ENCODE peak calls at places on chromosome 16, in four cellular contexts. One of them, this sample, is unnamed.

GRCh38 chr16:3950343-3951193 is 70.1 kb upstream of the CREBBP start:
- DNase-seq in trophoblast cell: no peak
- DNase-seq in activated CD4-positive, alpha-beta T cell treated with anti-CD3 and anti-CD28 coated beads, Interleukin-2, amount 10 ng/mL, durations not matched to agents 7 days and 5 days: no peak
- DNase-seq in stimulated activated CD4-positive, alpha-beta T cell treated with anti-CD3 and anti-CD28 coated beads, Interleukin-15, amount 100 ng/mL, for 24 hours: no peak
- DNase-seq in this sample: no peak

GRCh38 chr16:48620445-48620844 is 10.5 kb upstream of the N4BP1 start:
- DNase-seq in activated CD4-positive, alpha-beta T cell treated with anti-CD3 and anti-CD28 coated beads, Interleukin-2, amount 10 ng/mL, durations not matched to agents 7 days and 5 days: no peak
- DNase-seq in stimulated activated CD4-positive, alpha-beta T cell treated with anti-CD3 and anti-CD28 coated beads, Interleukin-15, amount 100 ng/mL, for 24 hours: no peak
- DNase-seq in trophoblast cell: no peak
- DNase-seq in this sample: no peak

GRCh38 chr16:53968454-53968853 is 264.5 kb downstream of the FTO start:
- DNase-seq in activated CD4-positive, alpha-beta T cell treated with anti-CD3 and anti-CD28 coated beads, Interleukin-2, amount 10 ng/mL, durations not matched to agents 7 days and 5 days: no peak
- DNase-seq in stimulated activated CD4-positive, alpha-beta T cell treated with anti-CD3 and anti-CD28 coated beads, Interleukin-15, amount 100 ng/mL, for 24 hours: no peak
- DNase-seq in trophoblast cell: no peak
- DNase-seq in this sample: no peak

GRCh38 chr16:3577302-3577752 is at the start of gene NLRC3:
- DNase-seq in activated CD4-positive, alpha-beta T cell treated with anti-CD3 and anti-CD28 coated beads, Interleukin-2, amount 10 ng/mL, durations not matched to agents 7 days and 5 days: peak
- DNase-seq in stimulated activated CD4-positive, alpha-beta T cell treated with anti-CD3 and anti-CD28 coated beads, Interleukin-15, amount 100 ng/mL, for 24 hours: peak
- DNase-seq in trophoblast cell: no peak
- DNase-seq in this sample: peak

GRCh38 chr16:21554795-21555585 is 44.4 kb upstream of the METTL9 start:
- DNase-seq in trophoblast cell: peak
- DNase-seq in activated CD4-positive, alpha-beta T cell treated with anti-CD3 and anti-CD28 coated beads, Interleukin-2, amount 10 ng/mL, durations not matched to agents 7 days and 5 days: peak
- DNase-seq in stimulated activated CD4-positive, alpha-beta T cell treated with anti-CD3 and anti-CD28 coated beads, Interleukin-15, amount 100 ng/mL, for 24 hours: peak
- DNase-seq in this sample: peak

GRCh38 chr16:2790631-2791030 is 3.3 kb upstream of the PRSS33 start:
- DNase-seq in activated CD4-positive, alpha-beta T cell treated with anti-CD3 and anti-CD28 coated beads, Interleukin-2, amount 10 ng/mL, durations not matched to agents 7 days and 5 days: no peak
- DNase-seq in stimulated activated CD4-positive, alpha-beta T cell treated with anti-CD3 and anti-CD28 coated beads, Interleukin-15, amount 100 ng/mL, for 24 hours: no peak
- DNase-seq in trophoblast cell: no peak
- DNase-seq in this sample: no peak

GRCh38 chr16:4324479-4324868 is 8.6 kb downstream of the GLIS2 start:
- DNase-seq in trophoblast cell: no peak
- DNase-seq in activated CD4-positive, alpha-beta T cell treated with anti-CD3 and anti-CD28 coated beads, Interleukin-2, amount 10 ng/mL, durations not matched to agents 7 days and 5 days: no peak
- DNase-seq in stimulated activated CD4-positive, alpha-beta T cell treated with anti-CD3 and anti-CD28 coated beads, Interleukin-15, amount 100 ng/mL, for 24 hours: no peak
- DNase-seq in this sample: no peak

GRCh38 chr16:73058221-73058615 is 10.3 kb upstream of the ZFHX3 start:
- DNase-seq in trophoblast cell: peak
- DNase-seq in stimulated activated CD4-positive, alpha-beta T cell treated with anti-CD3 and anti-CD28 coated beads, Interleukin-15, amount 100 ng/mL, for 24 hours: peak
- DNase-seq in activated CD4-positive, alpha-beta T cell treated with anti-CD3 and anti-CD28 coated beads, Interleukin-2, amount 10 ng/mL, durations not matched to agents 7 days and 5 days: peak
- DNase-seq in this sample: peak

GRCh38 chr16:78196527-78196926 is 97.1 kb downstream of the WWOX start:
- DNase-seq in activated CD4-positive, alpha-beta T cell treated with anti-CD3 and anti-CD28 coated beads, Interleukin-2, amount 10 ng/mL, durations not matched to agents 7 days and 5 days: no peak
- DNase-seq in stimulated activated CD4-positive, alpha-beta T cell treated with anti-CD3 and anti-CD28 coated beads, Interleukin-15, amount 100 ng/mL, for 24 hours: no peak
- DNase-seq in trophoblast cell: no peak
- DNase-seq in this sample: no peak

GRCh38 chr16:3152273-3153076 is 17.6 kb downstream of the ZNF213 start:
- DNase-seq in activated CD4-positive, alpha-beta T cell treated with anti-CD3 and anti-CD28 coated beads, Interleukin-2, amount 10 ng/mL, durations not matched to agents 7 days and 5 days: peak
- DNase-seq in stimulated activated CD4-positive, alpha-beta T cell treated with anti-CD3 and anti-CD28 coated beads, Interleukin-15, amount 100 ng/mL, for 24 hours: peak
- DNase-seq in trophoblast cell: peak
- DNase-seq in this sample: peak

GRCh38 chr16:27402964-27403600 is 1.1 kb downstream of the IL21R start:
- DNase-seq in stimulated activated CD4-positive, alpha-beta T cell treated with anti-CD3 and anti-CD28 coated beads, Interleukin-15, amount 100 ng/mL, for 24 hours: peak
- DNase-seq in trophoblast cell: no peak
- DNase-seq in activated CD4-positive, alpha-beta T cell treated with anti-CD3 and anti-CD28 coated beads, Interleukin-2, amount 10 ng/mL, durations not matched to agents 7 days and 5 days: peak
- DNase-seq in this sample: peak

GRCh38 chr16:87635541-87636049 is 33.3 kb downstream of the JPH3 start:
- DNase-seq in stimulated activated CD4-positive, alpha-beta T cell treated with anti-CD3 and anti-CD28 coated beads, Interleukin-15, amount 100 ng/mL, for 24 hours: peak
- DNase-seq in trophoblast cell: peak
- DNase-seq in activated CD4-positive, alpha-beta T cell treated with anti-CD3 and anti-CD28 coated beads, Interleukin-2, amount 10 ng/mL, durations not matched to agents 7 days and 5 days: peak
- DNase-seq in this sample: peak

GRCh38 chr16:67241008-67241900 is 6.0 kb downstream of the FHOD1 start:
- DNase-seq in stimulated activated CD4-positive, alpha-beta T cell treated with anti-CD3 and anti-CD28 coated beads, Interleukin-15, amount 100 ng/mL, for 24 hours: no peak
- DNase-seq in trophoblast cell: peak
- DNase-seq in activated CD4-positive, alpha-beta T cell treated with anti-CD3 and anti-CD28 coated beads, Interleukin-2, amount 10 ng/mL, durations not matched to agents 7 days and 5 days: no peak
- DNase-seq in this sample: no peak

GRCh38 chr16:23286131-23286532 is 16.0 kb upstream of the SCNN1B start:
- DNase-seq in trophoblast cell: peak
- DNase-seq in stimulated activated CD4-positive, alpha-beta T cell treated with anti-CD3 and anti-CD28 coated beads, Interleukin-15, amount 100 ng/mL, for 24 hours: no peak
- DNase-seq in activated CD4-positive, alpha-beta T cell treated with anti-CD3 and anti-CD28 coated beads, Interleukin-2, amount 10 ng/mL, durations not matched to agents 7 days and 5 days: no peak
- DNase-seq in this sample: no peak

GRCh38 chr16:88286301-88286923 is 96.3 kb upstream of the ZNF469 start:
- DNase-seq in stimulated activated CD4-positive, alpha-beta T cell treated with anti-CD3 and anti-CD28 coated beads, Interleukin-15, amount 100 ng/mL, for 24 hours: no peak
- DNase-seq in activated CD4-positive, alpha-beta T cell treated with anti-CD3 and anti-CD28 coated beads, Interleukin-2, amount 10 ng/mL, durations not matched to agents 7 days and 5 days: no peak
- DNase-seq in trophoblast cell: no peak
- DNase-seq in this sample: no peak

GRCh38 chr16:11254913-11255736 is 879 bp downstream of the SOCS1 start:
- DNase-seq in trophoblast cell: peak
- DNase-seq in activated CD4-positive, alpha-beta T cell treated with anti-CD3 and anti-CD28 coated beads, Interleukin-2, amount 10 ng/mL, durations not matched to agents 7 days and 5 days: peak
- DNase-seq in stimulated activated CD4-positive, alpha-beta T cell treated with anti-CD3 and anti-CD28 coated beads, Interleukin-15, amount 100 ng/mL, for 24 hours: peak
- DNase-seq in this sample: peak

GRCh38 chr16:88854306-88855111 is 2.2 kb downstream of the GALNS start:
- DNase-seq in activated CD4-positive, alpha-beta T cell treated with anti-CD3 and anti-CD28 coated beads, Interleukin-2, amount 10 ng/mL, durations not matched to agents 7 days and 5 days: peak
- DNase-seq in trophoblast cell: peak
- DNase-seq in stimulated activated CD4-positive, alpha-beta T cell treated with anti-CD3 and anti-CD28 coated beads, Interleukin-15, amount 100 ng/mL, for 24 hours: no peak
- DNase-seq in this sample: peak

GRCh38 chr16:20041924-20042596 is 31.6 kb downstream of the GPR139 start:
- DNase-seq in trophoblast cell: no peak
- DNase-seq in activated CD4-positive, alpha-beta T cell treated with anti-CD3 and anti-CD28 coated beads, Interleukin-2, amount 10 ng/mL, durations not matched to agents 7 days and 5 days: no peak
- DNase-seq in stimulated activated CD4-positive, alpha-beta T cell treated with anti-CD3 and anti-CD28 coated beads, Interleukin-15, amount 100 ng/mL, for 24 hours: no peak
- DNase-seq in this sample: no peak

GRCh38 chr16:85911531-85911930 is 12.6 kb downstream of the IRF8 start:
- DNase-seq in activated CD4-positive, alpha-beta T cell treated with anti-CD3 and anti-CD28 coated beads, Interleukin-2, amount 10 ng/mL, durations not matched to agents 7 days and 5 days: no peak
- DNase-seq in stimulated activated CD4-positive, alpha-beta T cell treated with anti-CD3 and anti-CD28 coated beads, Interleukin-15, amount 100 ng/mL, for 24 hours: no peak
- DNase-seq in trophoblast cell: no peak
- DNase-seq in this sample: no peak

GRCh38 chr16:22402191-22402590 is 27.8 kb upstream of the CDR2 start:
- DNase-seq in trophoblast cell: no peak
- DNase-seq in activated CD4-positive, alpha-beta T cell treated with anti-CD3 and anti-CD28 coated beads, Interleukin-2, amount 10 ng/mL, durations not matched to agents 7 days and 5 days: no peak
- DNase-seq in stimulated activated CD4-positive, alpha-beta T cell treated with anti-CD3 and anti-CD28 coated beads, Interleukin-15, amount 100 ng/mL, for 24 hours: no peak
- DNase-seq in this sample: no peak

GRCh38 chr16:9836118-9836736 is 346.0 kb downstream of the GRIN2A start:
- DNase-seq in activated CD4-positive, alpha-beta T cell treated with anti-CD3 and anti-CD28 coated beads, Interleukin-2, amount 10 ng/mL, durations not matched to agents 7 days and 5 days: peak
- DNase-seq in trophoblast cell: peak
- DNase-seq in stimulated activated CD4-positive, alpha-beta T cell treated with anti-CD3 and anti-CD28 coated beads, Interleukin-15, amount 100 ng/mL, for 24 hours: no peak
- DNase-seq in this sample: peak

GRCh38 chr16:70391881-70392481 is 45.3 kb downstream of the DDX19A start:
- DNase-seq in activated CD4-positive, alpha-beta T cell treated with anti-CD3 and anti-CD28 coated beads, Interleukin-2, amount 10 ng/mL, durations not matched to agents 7 days and 5 days: no peak
- DNase-seq in trophoblast cell: no peak
- DNase-seq in stimulated activated CD4-positive, alpha-beta T cell treated with anti-CD3 and anti-CD28 coated beads, Interleukin-15, amount 100 ng/mL, for 24 hours: no peak
- DNase-seq in this sample: no peak

GRCh38 chr16:67277999-67278772 is 1.1 kb upstream of the PLEKHG4 start:
- DNase-seq in trophoblast cell: no peak
- DNase-seq in activated CD4-positive, alpha-beta T cell treated with anti-CD3 and anti-CD28 coated beads, Interleukin-2, amount 10 ng/mL, durations not matched to agents 7 days and 5 days: no peak
- DNase-seq in stimulated activated CD4-positive, alpha-beta T cell treated with anti-CD3 and anti-CD28 coated beads, Interleukin-15, amount 100 ng/mL, for 24 hours: no peak
- DNase-seq in this sample: no peak

GRCh38 chr16:1825864-1826690 is 548 bp downstream of the HAGH start:
- DNase-seq in stimulated activated CD4-positive, alpha-beta T cell treated with anti-CD3 and anti-CD28 coated beads, Interleukin-15, amount 100 ng/mL, for 24 hours: peak
- DNase-seq in trophoblast cell: peak
- DNase-seq in activated CD4-positive, alpha-beta T cell treated with anti-CD3 and anti-CD28 coated beads, Interleukin-2, amount 10 ng/mL, durations not matched to agents 7 days and 5 days: peak
- DNase-seq in this sample: peak

GRCh38 chr16:51404386-51404785 is 253.3 kb upstream of the SALL1 start:
- DNase-seq in trophoblast cell: no peak
- DNase-seq in stimulated activated CD4-positive, alpha-beta T cell treated with anti-CD3 and anti-CD28 coated beads, Interleukin-15, amount 100 ng/mL, for 24 hours: no peak
- DNase-seq in activated CD4-positive, alpha-beta T cell treated with anti-CD3 and anti-CD28 coated beads, Interleukin-2, amount 10 ng/mL, durations not matched to agents 7 days and 5 days: no peak
- DNase-seq in this sample: no peak

GRCh38 chr16:35724551-35724950 is 2265.1 kb downstream of the TP53TG3F start:
- DNase-seq in stimulated activated CD4-positive, alpha-beta T cell treated with anti-CD3 and anti-CD28 coated beads, Interleukin-15, amount 100 ng/mL, for 24 hours: no peak
- DNase-seq in activated CD4-positive, alpha-beta T cell treated with anti-CD3 and anti-CD28 coated beads, Interleukin-2, amount 10 ng/mL, durations not matched to agents 7 days and 5 days: no peak
- DNase-seq in trophoblast cell: no peak
- DNase-seq in this sample: no peak

GRCh38 chr16:75614247-75614897 is 8.7 kb downstream of the ADAT1 start:
- DNase-seq in activated CD4-positive, alpha-beta T cell treated with anti-CD3 and anti-CD28 coated beads, Interleukin-2, amount 10 ng/mL, durations not matched to agents 7 days and 5 days: no peak
- DNase-seq in trophoblast cell: no peak
- DNase-seq in stimulated activated CD4-positive, alpha-beta T cell treated with anti-CD3 and anti-CD28 coated beads, Interleukin-15, amount 100 ng/mL, for 24 hours: no peak
- DNase-seq in this sample: no peak

GRCh38 chr16:85836706-85837582 is 37.4 kb downstream of the COX4I1 start:
- DNase-seq in stimulated activated CD4-positive, alpha-beta T cell treated with anti-CD3 and anti-CD28 coated beads, Interleukin-15, amount 100 ng/mL, for 24 hours: no peak
- DNase-seq in activated CD4-positive, alpha-beta T cell treated with anti-CD3 and anti-CD28 coated beads, Interleukin-2, amount 10 ng/mL, durations not matched to agents 7 days and 5 days: no peak
- DNase-seq in trophoblast cell: no peak
- DNase-seq in this sample: no peak

GRCh38 chr16:49014300-49015188 is 267.1 kb downstream of the CBLN1 start:
- DNase-seq in trophoblast cell: no peak
- DNase-seq in stimulated activated CD4-positive, alpha-beta T cell treated with anti-CD3 and anti-CD28 coated beads, Interleukin-15, amount 100 ng/mL, for 24 hours: no peak
- DNase-seq in activated CD4-positive, alpha-beta T cell treated with anti-CD3 and anti-CD28 coated beads, Interleukin-2, amount 10 ng/mL, durations not matched to agents 7 days and 5 days: no peak
- DNase-seq in this sample: no peak

GRCh38 chr16:23174622-23175021 is 7.9 kb upstream of the SCNN1G start:
- DNase-seq in stimulated activated CD4-positive, alpha-beta T cell treated with anti-CD3 and anti-CD28 coated beads, Interleukin-15, amount 100 ng/mL, for 24 hours: no peak
- DNase-seq in trophoblast cell: peak
- DNase-seq in activated CD4-positive, alpha-beta T cell treated with anti-CD3 and anti-CD28 coated beads, Interleukin-2, amount 10 ng/mL, durations not matched to agents 7 days and 5 days: no peak
- DNase-seq in this sample: no peak

GRCh38 chr16:55898592-55898991 is 23.4 kb upstream of the CES5A start:
- DNase-seq in stimulated activated CD4-positive, alpha-beta T cell treated with anti-CD3 and anti-CD28 coated beads, Interleukin-15, amount 100 ng/mL, for 24 hours: no peak
- DNase-seq in activated CD4-positive, alpha-beta T cell treated with anti-CD3 and anti-CD28 coated beads, Interleukin-2, amount 10 ng/mL, durations not matched to agents 7 days and 5 days: no peak
- DNase-seq in trophoblast cell: no peak
- DNase-seq in this sample: no peak

GRCh38 chr16:50547340-50547865 is 793 bp upstream of the NKD1 start:
- DNase-seq in trophoblast cell: peak
- DNase-seq in stimulated activated CD4-positive, alpha-beta T cell treated with anti-CD3 and anti-CD28 coated beads, Interleukin-15, amount 100 ng/mL, for 24 hours: peak
- DNase-seq in activated CD4-positive, alpha-beta T cell treated with anti-CD3 and anti-CD28 coated beads, Interleukin-2, amount 10 ng/mL, durations not matched to agents 7 days and 5 days: peak
- DNase-seq in this sample: peak

GRCh38 chr16:55628306-55628968 is 27.4 kb upstream of the SLC6A2 start:
- DNase-seq in activated CD4-positive, alpha-beta T cell treated with anti-CD3 and anti-CD28 coated beads, Interleukin-2, amount 10 ng/mL, durations not matched to agents 7 days and 5 days: no peak
- DNase-seq in trophoblast cell: peak
- DNase-seq in stimulated activated CD4-positive, alpha-beta T cell treated with anti-CD3 and anti-CD28 coated beads, Interleukin-15, amount 100 ng/mL, for 24 hours: no peak
- DNase-seq in this sample: no peak

GRCh38 chr16:84922351-84923135 is 88.8 kb downstream of the ZDHHC7 start:
- DNase-seq in stimulated activated CD4-positive, alpha-beta T cell treated with anti-CD3 and anti-CD28 coated beads, Interleukin-15, amount 100 ng/mL, for 24 hours: no peak
- DNase-seq in activated CD4-positive, alpha-beta T cell treated with anti-CD3 and anti-CD28 coated beads, Interleukin-2, amount 10 ng/mL, durations not matched to agents 7 days and 5 days: no peak
- DNase-seq in trophoblast cell: no peak
- DNase-seq in this sample: peak

This sample was measured in OCI-LY7.